ENCODE peak calls at places on chromosomes 6 and 20, in five cellular contexts. M is heart left ventricle, F is IMR-90, S is suprapubic skin, H is A549. G is an unnamed sample.

GRCh38 chr20:22447448-22447778 is 137.0 kb downstream of the FOXA2 start:
- DNase-seq in M (no peak), F (no peak), S (no peak), H (no peak), G (no peak)

GRCh38 chr6:37039958-37040357 is 34.5 kb downstream of the FGD2 start:
- DNase-seq in M (no peak), F (no peak), S (peak; percentile 5), H (no peak), G (no peak)

GRCh38 chr20:64229537-64230061 is 25.9 kb upstream of the PCMTD2 start:
- DNase-seq in M (no peak), F (no peak), S (no peak), H (no peak), G (no peak)

GRCh38 chr6:53761036-53761435 is 33.8 kb upstream of the LRRC1 start:
- DNase-seq in M (no peak), F (peak; percentile 16), S (no peak), H (no peak), G (no peak)

GRCh38 chr20:62823688-62824475 is 7.0 kb downstream of the COL9A3 start:
- DNase-seq in M (no peak), F (no peak), S (no peak), H (no peak), G (no peak)

GRCh38 chr20:57190536-57191265 is 75.7 kb downstream of the BMP7 start:
- DNase-seq in M (no peak), F (peak; percentile 27), S (no peak), H (peak; percentile 33), G (no peak)

GRCh38 chr6:29748391-29749352 is 25.4 kb downstream of the HLA-F start:
- DNase-seq in M (peak; percentile 96), F (peak; percentile 59), S (peak; percentile 95), H (peak; percentile 73), G (peak; percentile 97)

GRCh38 chr6:111559193-111560097 is 46.2 kb downstream of the TRAF3IP2 start:
- DNase-seq in M (no peak), F (no peak), S (no peak), H (no peak), G (no peak)

GRCh38 chr6:17268114-17268513 is 13.0 kb upstream of the RBM24 start:
- DNase-seq in M (no peak), F (peak; percentile 34), S (no peak), H (no peak), G (no peak)

GRCh38 chr6:35050988-35051330 is 90.2 kb downstream of the TCP11 start:
- DNase-seq in M (no peak), F (no peak), S (peak; percentile 36), H (no peak), G (peak; percentile 39)
- H3K4me1 ChIP-seq in M (peaks cover 87% of the 10 kb centered on the region), F (peaks cover 39% of the 10 kb centered on the region), S (peaks cover 75% of the 10 kb centered on the region), H (no peaks in the 10 kb centered on the region), G (no peaks in the 10 kb centered on the region)

DNA sequence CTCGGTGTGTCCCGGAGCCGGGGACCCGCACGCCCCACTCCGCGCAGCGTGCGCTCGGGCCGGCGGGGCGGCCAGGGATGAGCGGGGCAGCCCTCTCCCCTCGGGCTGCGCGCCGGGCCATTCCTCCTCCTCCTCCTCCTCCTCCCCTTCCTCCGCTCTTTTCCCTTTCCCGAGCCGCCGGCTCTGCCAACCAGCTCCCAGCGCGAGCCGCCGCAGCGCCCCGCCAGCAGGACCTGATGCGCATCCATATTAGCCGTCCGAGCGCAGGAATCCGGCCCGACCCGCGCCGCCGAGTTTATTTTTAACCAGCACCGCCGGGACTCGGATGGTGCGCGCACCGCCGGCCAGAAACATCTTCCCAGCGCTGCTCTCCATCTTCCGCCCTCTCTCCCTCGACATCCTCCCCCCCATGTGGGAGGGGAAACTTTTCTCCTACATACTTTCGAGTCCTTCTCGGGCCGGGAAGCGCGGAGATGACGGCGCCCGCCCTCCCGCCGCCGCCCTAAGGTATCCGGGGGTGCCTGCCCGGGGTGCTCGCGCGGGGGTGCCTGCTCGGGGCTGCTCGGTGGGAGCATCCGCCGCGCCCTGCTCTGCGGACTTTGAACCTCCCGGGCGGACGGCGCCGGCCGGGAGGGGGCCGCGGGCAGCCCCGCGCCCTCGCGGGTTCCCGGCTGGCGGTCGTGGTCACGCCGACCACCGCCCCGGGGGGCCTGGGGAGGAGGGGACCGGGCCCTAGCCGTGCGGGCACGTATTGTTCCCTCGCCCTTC is 619 bp downstream of the RREB1 start:
- DNase-seq in M (peak; percentile 68), F (peak; percentile 49), S (peak; percentile 84), H (peak; percentile 44), G (peak; percentile 50)
- TF ChIP-seq POLR2A in M (peak; percentile 18), F (no peak), S (no peak), H (no peak), G (no peak)

GRCh38 chr6:27290850-27291208 is 21.2 kb downstream of the POM121L2 start:
- DNase-seq in M (no peak), F (no peak), S (no peak), H (no peak), G (no peak)

GRCh38 chr6:27293436-27294152 is 18.5 kb downstream of the POM121L2 start:
- DNase-seq in M (no peak), F (peak; percentile 69), S (no peak), H (peak; percentile 72), G (no peak)

GRCh38 chr6:27287751-27288135 is 24.3 kb downstream of the POM121L2 start:
- DNase-seq in M (no peak), F (no peak), S (no peak), H (no peak), G (no peak)

GRCh38 chr6:27288136-27289044 is 23.7 kb downstream of the POM121L2 start:
- DNase-seq in M (no peak), F (no peak), S (no peak), H (peak; percentile 28), G (no peak)

DNA sequence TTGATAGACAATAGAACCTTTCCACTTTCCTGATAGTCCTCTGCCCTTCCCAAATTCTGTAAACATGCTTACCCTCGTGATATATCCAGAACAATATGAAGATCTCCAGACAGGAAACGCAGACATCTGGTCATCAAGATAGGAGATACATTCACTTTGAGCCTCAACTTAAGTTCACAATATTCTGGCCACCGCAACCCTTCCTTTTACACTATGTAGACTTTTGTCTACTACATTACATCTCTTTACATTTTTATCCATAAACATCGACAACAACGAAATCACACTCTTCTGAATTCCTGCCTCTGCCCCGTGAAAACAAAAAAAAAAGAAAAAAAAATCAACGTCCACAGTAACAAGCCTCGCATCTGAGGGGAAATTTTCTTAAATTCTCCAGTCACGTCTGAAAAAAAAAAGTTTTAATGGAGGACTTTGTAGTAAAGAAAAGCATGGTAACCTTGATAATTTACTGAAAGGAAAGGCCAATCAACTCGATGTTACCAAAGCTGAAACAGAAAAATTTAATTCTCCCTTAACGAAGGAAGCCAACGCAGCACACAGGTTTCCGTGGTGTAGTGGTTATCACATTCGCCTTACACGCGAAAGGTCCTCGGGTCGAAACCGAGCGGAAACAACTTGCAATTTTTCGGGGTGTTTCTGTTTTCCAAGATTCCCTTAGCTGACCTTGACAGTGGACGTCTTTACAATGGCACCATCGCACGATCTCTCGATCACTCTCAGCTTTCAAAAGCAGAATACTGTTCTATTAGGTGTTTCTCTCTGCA is 21.8 kb downstream of the POM121L2 start:
- DNase-seq in M (no peak), F (peak; percentile 63), S (no peak), H (peak; percentile 78), G (no peak)
- H3K4me3 ChIP-seq in M (no peak overlapping the region), F (peak overlapping the region; percentile 20), S (no peak overlapping the region), H (peak overlapping the region; percentile 36), G (no peak overlapping the region)

DNA sequence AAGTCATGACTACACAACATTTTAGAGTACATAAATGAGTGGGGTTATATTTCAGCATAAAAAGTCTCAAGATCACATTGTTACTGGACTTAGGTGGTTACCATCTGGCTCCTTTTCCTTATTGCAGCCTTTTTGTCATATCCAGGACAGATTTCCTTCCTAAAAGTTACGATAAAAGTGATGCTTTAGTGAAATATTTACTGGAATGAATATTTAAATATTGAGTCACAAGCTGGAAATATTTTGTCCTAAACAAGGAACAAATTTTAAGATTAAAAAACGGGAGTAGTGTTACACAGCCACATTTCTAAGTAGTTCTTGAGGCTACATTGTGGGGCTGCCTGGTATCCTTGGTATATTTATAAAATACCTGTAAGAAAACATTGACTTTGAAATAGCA is 52.2 kb downstream of the CDC40 start:
- DNase-seq in M (no peak), F (peak; percentile 72), S (no peak), H (no peak), G (no peak)
- H3K4me1 ChIP-seq in M (peaks cover 6% of the 10 kb centered on the region), F (no peaks in the 10 kb centered on the region), S (no peaks in the 10 kb centered on the region), H (no peaks in the 10 kb centered on the region), G (no peaks in the 10 kb centered on the region)

GRCh38 chr6:135853227-135853626 is 1.7 kb downstream of the PDE7B start:
- DNase-seq in M (no peak), F (peak; percentile 41), S (no peak), H (peak; percentile 29), G (no peak)

GRCh38 chr6:135850882-135851281 is 619 bp upstream of the PDE7B start:
- DNase-seq in M (no peak), F (no peak), S (no peak), H (no peak), G (no peak)

GRCh38 chr6:135852775-135853174 is 1.3 kb downstream of the PDE7B start:
- DNase-seq in M (no peak), F (peak; percentile 27), S (no peak), H (no peak), G (no peak)

GRCh38 chr6:135853986-135854385 is 2.5 kb downstream of the PDE7B start:
- DNase-seq in M (no peak), F (no peak), S (no peak), H (no peak), G (no peak)

DNA sequence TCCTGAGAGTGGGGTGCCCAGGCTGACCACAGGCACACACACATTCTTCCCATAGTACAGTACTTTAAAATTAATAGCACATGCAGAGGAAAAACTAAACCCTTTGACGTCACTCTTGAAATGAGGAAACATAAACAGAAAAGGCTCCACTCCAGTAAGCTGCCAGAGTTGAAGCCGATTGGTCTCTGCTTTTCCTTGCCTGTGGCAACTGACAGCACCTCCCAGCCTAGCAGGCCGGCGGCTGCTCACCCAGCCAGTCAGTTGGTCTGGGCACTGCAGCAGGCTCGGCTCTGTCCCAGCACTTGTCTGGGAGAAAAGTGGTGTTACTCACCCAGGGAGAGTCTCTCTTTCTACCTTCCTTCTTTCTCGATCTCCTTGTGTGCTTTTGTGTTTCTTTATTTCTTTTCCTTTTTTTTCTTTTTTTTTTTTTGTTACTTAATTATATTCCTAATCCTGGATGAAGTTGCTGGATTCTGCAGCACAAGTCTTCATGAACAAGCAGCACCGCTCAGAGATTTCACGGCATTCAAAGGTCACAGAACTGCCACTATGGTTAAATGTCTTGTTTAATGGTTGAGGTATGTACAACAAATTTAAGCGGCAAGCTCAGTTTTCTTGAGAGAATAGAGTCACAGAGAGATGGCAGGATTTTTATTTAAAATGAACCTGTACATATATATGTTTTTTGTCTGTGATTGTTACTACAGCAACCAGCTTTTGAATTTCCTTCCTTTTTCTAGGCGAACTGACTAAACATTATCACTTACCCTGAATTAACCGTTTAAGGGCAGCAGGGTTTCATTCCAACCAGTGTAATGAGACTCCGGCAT is at the start of gene PDE7B:
- DNase-seq in M (peak; percentile 81), F (peak; percentile 99), S (peak; percentile 86), H (peak; percentile 91), G (peak; percentile 65)
- TF ChIP-seq POLR2A in M (peak; percentile 80), F (peak; percentile 99), S (peak; percentile 88), H (peak; percentile 86), G (peak; percentile 68)

GRCh38 chr6:15176816-15177215 is 69.1 kb upstream of the JARID2 start:
- DNase-seq in M (no peak), F (no peak), S (no peak), H (no peak), G (no peak)

GRCh38 chr6:15166121-15166520 is 79.7 kb upstream of the JARID2 start:
- DNase-seq in M (no peak), F (no peak), S (no peak), H (no peak), G (no peak)

DNA sequence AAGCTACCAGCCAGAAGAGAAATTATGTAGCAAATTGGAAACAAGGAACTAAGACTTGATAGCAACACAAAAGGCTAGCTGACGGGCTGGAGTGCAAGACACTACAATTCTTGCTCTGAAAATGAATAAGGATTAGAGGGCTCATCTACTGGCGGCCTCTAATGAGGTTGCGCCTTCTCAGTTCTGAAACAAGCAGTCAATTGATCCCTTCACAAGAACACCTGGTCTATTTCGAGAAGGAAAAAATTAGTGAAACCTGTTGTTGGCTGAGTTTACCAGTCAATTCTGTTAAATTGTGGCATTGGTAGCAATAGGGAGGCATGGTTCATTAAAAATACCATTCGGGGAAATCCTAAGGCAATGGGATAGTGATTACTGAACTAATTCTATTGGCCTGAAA is 74.8 kb upstream of the JARID2 start:
- DNase-seq in M (no peak), F (no peak), S (no peak), H (no peak), G (no peak)
- H3K4me3 ChIP-seq in M (no peak overlapping the region), F (no peak overlapping the region), S (no peak overlapping the region), H (no peak overlapping the region), G (no peak overlapping the region)

G was measured in Peyer's patch.